ENCODE peak calls at places on chromosomes 11 and 22, in five cellular contexts. M is OCI-LY7, V is EH, Z is heart left ventricle, N is mucosa of descending colon. F is an unnamed sample.

GRCh38 chr22:24142241-24142640 is 39.0 kb upstream of the SUSD2 start:
- DNase-seq in M (no peak), V (no peak), Z (no peak), N (no peak), F (no peak)

GRCh38 chr11:107562647-107563208 is 2.8 kb downstream of the ALKBH8 start:
- DNase-seq in M (no peak), V (peak), Z (no peak), N (no peak), F (no peak)

GRCh38 chr22:29830585-29830984 is 7.5 kb downstream of the ASCC2 start:
- DNase-seq in M (no peak), V (no peak), Z (peak), N (no peak), F (no peak)

GRCh38 chr11:70471254-70471653 is 72.9 kb downstream of the CTTN start:
- DNase-seq in M (peak), V (peak), Z (no peak), N (no peak), F (no peak)

GRCh38 chr11:313787-314547 is at the start of gene IFITM1:
- DNase-seq in M (peak), V (peak), Z (peak), N (peak), F (peak)

GRCh38 chr11:93238956-93239355 is 41.2 kb upstream of the SLC36A4 start:
- DNase-seq in M (no peak), V (no peak), Z (no peak), N (no peak), F (no peak)

GRCh38 chr22:21797444-21798221 is 62.0 kb upstream of the YPEL1 start:
- DNase-seq in M (no peak), V (peak), Z (no peak), N (no peak), F (no peak)

GRCh38 chr11:15186146-15186545 is 71.4 kb downstream of the INSC start:
- DNase-seq in M (no peak), V (no peak), Z (no peak), N (no peak), F (no peak)

GRCh38 chr11:121965330-121965729 is 150.7 kb downstream of the BLID start:
- DNase-seq in M (no peak), V (peak), Z (no peak), N (no peak), F (no peak)

GRCh38 chr11:95716266-95716665 is 73.3 kb downstream of the FAM76B start:
- DNase-seq in M (peak), V (no peak), Z (no peak), N (no peak), F (no peak)

GRCh38 chr22:43434601-43435311 is 22.9 kb downstream of the MPPED1 start:
- DNase-seq in M (no peak), V (no peak), Z (no peak), N (no peak), F (no peak)

GRCh38 chr22:37162221-37163095 is 12.7 kb upstream of the IL2RB start:
- DNase-seq in M (no peak), V (no peak), Z (no peak), N (peak), F (peak)

GRCh38 chr11:94661444-94661843 is 94.3 kb downstream of the PIWIL4 start:
- DNase-seq in M (no peak), V (no peak), Z (no peak), N (no peak), F (no peak)

GRCh38 chr11:13334068-13334785 is 56.6 kb downstream of the BMAL1 start:
- DNase-seq in M (no peak), V (no peak), Z (no peak), N (no peak), F (no peak)

GRCh38 chr11:125079151-125079877 is 16.2 kb downstream of the SLC37A2 start:
- DNase-seq in M (no peak), V (no peak), Z (no peak), N (no peak), F (no peak)

GRCh38 chr22:42229455-42230149 is 40.9 kb downstream of the TCF20 start:
- DNase-seq in M (no peak), V (peak), Z (no peak), N (no peak), F (no peak)

GRCh38 chr11:46564459-46564858 is 29.4 kb downstream of the AMBRA1 start:
- DNase-seq in M (no peak), V (peak), Z (no peak), N (no peak), F (no peak)

GRCh38 chr11:32792948-32793475 is 1.4 kb downstream of the CCDC73 start:
- DNase-seq in M (peak), V (peak), Z (peak), N (no peak), F (peak)

GRCh38 chr11:102456381-102456780 is 3.8 kb upstream of the TMEM123 start:
- DNase-seq in M (no peak), V (no peak), Z (no peak), N (no peak), F (no peak)

GRCh38 chr11:110430267-110431211 is 791 bp downstream of the FDX1 start:
- DNase-seq in M (peak), V (peak), Z (peak), N (peak), F (peak)

GRCh38 chr11:31652528-31652927 is 143.0 kb downstream of the ELP4 start:
- DNase-seq in M (no peak), V (no peak), Z (no peak), N (no peak), F (no peak)

GRCh38 chr11:788009-788640 is 1.8 kb downstream of the CEND1 start:
- DNase-seq in M (peak), V (no peak), Z (no peak), N (no peak), F (no peak)

GRCh38 chr11:13008625-13009475 is at the start of gene RASSF10:
- DNase-seq in M (no peak), V (peak), Z (peak), N (peak), F (peak)

F was measured in transverse colon.